ENCODE peak calls at places on chromosomes 3 and 15, in four cellular contexts. O is GM12878, P is K562, W is HepG2. N is an unnamed sample.
A peak's percentile ranks its signal among the peaks of the same experiment; 100 is the strongest.

GRCh38 chr3:139434764-139435291 is 41.5 kb downstream of the RBP2 start:
- DNase-seq in O (no peak), P (no peak), W (no peak), N (no peak)

GRCh38 chr3:69403406-69403934 is 17.6 kb upstream of the FRMD4B start:
- DNase-seq in P (no peak), O (no peak), W (no peak), N (no peak)

GRCh38 chr15:51861557-51862350 is 32.3 kb downstream of the TMOD3 start:
- DNase-seq in O (no peak), P (no peak), W (no peak), N (no peak)

GRCh38 chr3:136750922-136751258 is 1.3 kb downstream of the STAG1 start:
- DNase-seq in P (no peak), O (no peak), W (no peak), N (no peak)

GRCh38 chr3:186515115-186515514 is 29.1 kb downstream of the CRYGS start:
- DNase-seq in W (no peak), P (no peak), O (no peak), N (no peak)

GRCh38 chr3:112763258-112763657 is 83.4 kb downstream of the CD200R1L start:
- DNase-seq in P (no peak), O (no peak), W (no peak), N (no peak)

GRCh38 chr15:90192961-90193786 is 8.0 kb upstream of the SEMA4B start:
- DNase-seq in O (no peak), P (no peak), W (no peak), N (no peak)

GRCh38 chr3:57127849-57128566 is 37.1 kb downstream of the IL17RD start:
- DNase-seq in P (no peak), O (no peak), W (no peak), N (no peak)

GRCh38 chr15:59170295-59170881 is 36.3 kb upstream of the LDHAL6B start:
- DNase-seq in P (no peak), W (peak; percentile 16), O (no peak), N (no peak)

GRCh38 chr3:58680896-58681525 is 14.4 kb upstream of the FAM3D start:
- DNase-seq in P (no peak), O (no peak), W (no peak), N (no peak)

GRCh38 chr3:128004661-128005060 is 47.6 kb upstream of the SEC61A1 start:
- DNase-seq in W (no peak), O (no peak), P (no peak), N (no peak)

GRCh38 chr3:32276279-32276841 is 37.9 kb downstream of the CMTM8 start:
- DNase-seq in O (no peak), P (no peak), W (peak; percentile 67), N (no peak)

GRCh38 chr3:122969585-122970453 is 57.7 kb downstream of the SEMA5B start:
- DNase-seq in W (no peak), O (no peak), P (no peak), N (no peak)

GRCh38 chr15:96538506-96538905 is 208.0 kb downstream of the NR2F2 start:
- DNase-seq in W (no peak), O (no peak), P (no peak), N (no peak)

GRCh38 chr3:120841264-120841663 is 66.7 kb upstream of the STXBP5L start:
- DNase-seq in O (no peak), W (no peak), P (no peak), N (no peak)

GRCh38 chr3:152944671-152945070 is 109.7 kb downstream of the P2RY1 start:
- DNase-seq in P (no peak), W (no peak), O (no peak), N (no peak)

GRCh38 chr3:178320481-178321352 is 215.5 kb upstream of the KCNMB2 start:
- DNase-seq in W (no peak), O (no peak), P (peak; percentile 57), N (no peak)

GRCh38 chr3:113035387-113035982 is 44.7 kb downstream of the GTPBP8 start:
- DNase-seq in O (no peak), P (peak; percentile 50), W (peak; percentile 49), N (peak; percentile 73)

GRCh38 chr15:58770519-58770856 is 614 bp upstream of the MINDY2 start:
- DNase-seq in P (no peak), W (no peak), O (no peak), N (peak; percentile 21)

GRCh38 chr3:140753865-140754754 is 76.2 kb downstream of the TRIM42 start:
- DNase-seq in W (no peak), O (peak; percentile 87), P (no peak), N (no peak)

GRCh38 chr15:65056868-65057548 is 10.8 kb downstream of the RASL12 start:
- DNase-seq in W (peak; percentile 96), O (no peak), P (no peak), N (no peak)

GRCh38 chr15:80168421-80168820 is 15.6 kb downstream of the FAH start:
- DNase-seq in P (no peak), O (no peak), W (no peak), N (no peak)

GRCh38 chr15:92167413-92167950 is 226.2 kb upstream of the ST8SIA2 start:
- DNase-seq in W (peak; percentile 47), P (no peak), O (no peak), N (no peak)

DNA sequence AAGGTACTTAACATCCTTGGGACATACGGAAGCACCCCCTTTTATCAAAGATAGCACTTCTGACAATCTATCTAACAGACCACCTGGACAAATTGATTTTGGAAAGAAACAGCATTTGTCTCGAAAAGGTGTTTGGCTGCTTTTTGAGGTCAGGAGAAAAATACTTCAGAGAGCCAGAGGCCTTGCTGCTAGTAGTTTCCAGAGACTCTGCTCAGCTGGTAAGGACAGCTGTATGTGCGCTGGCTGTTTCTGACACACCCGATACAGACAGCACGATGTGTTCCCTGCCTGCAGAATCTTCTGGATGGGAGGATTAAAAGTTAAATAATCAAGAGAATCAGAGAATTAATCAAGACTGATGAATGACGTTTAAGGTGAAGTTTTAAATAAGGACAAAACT is 15.6 kb upstream of the GYG1 start:
- DNase-seq in O (no peak), W (no peak), P (no peak), N (no peak)
- TF ChIP-seq BHLHE40 in O (no peak), W (no peak), P (no peak), N (no peak)

DNA sequence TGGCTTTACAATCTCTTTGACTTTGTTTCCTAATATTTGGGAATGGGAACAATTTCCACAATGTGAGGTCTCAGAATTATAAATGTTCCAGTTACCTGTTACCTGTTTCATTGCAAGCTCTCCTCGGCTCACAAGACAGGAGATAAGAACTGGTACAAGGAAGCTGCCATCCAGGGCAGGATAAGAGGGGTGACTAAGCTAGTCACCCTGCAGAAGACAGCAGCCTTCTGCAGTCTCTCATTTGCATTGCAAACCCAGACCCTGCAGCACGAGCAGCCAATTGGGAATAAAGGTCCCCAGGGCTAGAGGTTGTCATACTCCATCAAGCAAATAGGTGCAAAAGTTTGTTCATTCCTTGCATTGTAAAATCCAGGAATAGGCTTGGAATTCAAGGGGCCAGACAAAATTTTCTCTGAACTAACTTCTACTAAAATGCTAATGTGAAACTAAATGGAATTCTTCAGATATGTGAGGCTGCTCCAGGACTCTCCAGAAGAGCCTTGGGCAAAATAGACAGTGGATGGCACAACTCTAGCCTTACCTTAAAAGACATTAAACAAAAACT is 130.6 kb upstream of the STRIT1 start:
- DNase-seq in W (no peak), P (no peak), O (no peak), N (no peak)
- TF ChIP-seq FOXM1 in W (no peak), P (no peak), O (no peak), N (no peak)

GRCh38 chr3:40366203-40367162 is 20.5 kb upstream of the ENTPD3 start:
- DNase-seq in O (no peak), W (no peak), P (peak; percentile 76), N (no peak)
- TF ChIP-seq SP1 in O (no peak), W (no peak), P (peak; percentile 13), N (no peak)

GRCh38 chr15:44720460-44721185 is 9.3 kb downstream of the B2M start:
- DNase-seq in W (no peak), O (no peak), P (no peak), N (no peak)

GRCh38 chr15:44718180-44718926 is 7.0 kb downstream of the B2M start:
- DNase-seq in O (no peak), W (no peak), P (no peak), N (no peak)

GRCh38 chr15:44716983-44717602 is 5.8 kb downstream of the B2M start:
- DNase-seq in O (no peak), P (no peak), W (no peak), N (no peak)

GRCh38 chr15:44718927-44719292 is 7.6 kb downstream of the B2M start:
- DNase-seq in P (no peak), O (no peak), W (no peak), N (no peak)

GRCh38 chr15:44719293-44719999 is 8.1 kb downstream of the B2M start:
- DNase-seq in P (no peak), W (peak; percentile 29), O (peak; percentile 91), N (no peak)
- TF ChIP-seq BHLHE40 in P (no peak), W (no peak), O (no peak), N (no peak)

GRCh38 chr15:61731081-61731480 is 329.2 kb downstream of the VPS13C start:
- DNase-seq in W (no peak), O (no peak), P (no peak), N (no peak)
- TF ChIP-seq FOXM1 in W (no peak), O (no peak), P (no peak), N (no peak)

DNA sequence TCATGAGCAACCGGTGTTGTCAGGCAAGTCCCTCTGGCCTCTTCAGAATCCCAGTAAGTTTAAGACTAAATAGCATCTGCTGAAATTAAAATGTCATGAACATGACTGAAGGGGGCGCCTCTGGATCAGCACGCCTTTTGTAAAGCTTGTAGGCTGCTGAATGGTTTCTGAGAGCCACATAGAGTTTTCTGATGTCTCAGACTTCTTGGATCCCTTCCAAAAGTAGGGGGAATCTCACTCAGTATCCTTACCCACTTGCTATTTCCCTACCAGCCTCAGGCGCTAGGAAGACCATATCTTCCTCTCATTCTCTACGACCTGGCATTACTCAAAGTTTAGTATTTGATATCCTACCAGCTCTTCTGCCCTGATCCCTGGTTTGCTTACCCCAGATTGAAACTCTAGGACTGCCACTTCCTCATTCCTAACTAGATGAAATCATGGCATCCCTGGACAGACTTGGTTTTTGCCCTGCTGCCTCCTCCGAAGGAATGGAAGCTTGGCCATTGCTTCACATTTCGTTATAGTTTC is 62.7 kb upstream of the CD47 start:
- DNase-seq in O (no peak), W (peak; percentile 37), P (peak; percentile 72), N (peak; percentile 50)
- TF ChIP-seq SP1 in O (no peak), W (no peak), P (no peak), N (no peak)

GRCh38 chr3:48938689-48939088 is 20.0 kb downstream of the ARIH2 start:
- DNase-seq in W (no peak), O (no peak), P (no peak), N (no peak)
- TF ChIP-seq BHLHE40 in W (no peak), O (no peak), P (no peak), N (no peak)

GRCh38 chr15:88657326-88658069 is 18.7 kb downstream of the ISG20 start:
- DNase-seq in P (peak; percentile 70), W (no peak), O (no peak), N (peak; percentile 80)
- TF ChIP-seq FOXM1 in P (no peak), W (no peak), O (no peak), N (no peak)